ENCODE peak calls at places on chromosome 21, in six cellular contexts. One of them, this sample, is unnamed.

GRCh38 chr21:43193651-43194302 is 25.0 kb downstream of the CRYAA start:
- DNase-seq in EL: peak; percentile 89
- DNase-seq in caudate nucleus: no peak
- DNase-seq in Daoy: peak; percentile 96
- DNase-seq in ACHN: peak; percentile 33
- DNase-seq in stimulated activated CD8-positive, alpha-beta memory T cell treated with anti-CD3 and anti-CD28 coated beads, Interleukin-7, amount 100 ng/mL, for 1 hour: no peak
- DNase-seq in this sample: no peak

GRCh38 chr21:29095203-29095602 is 21.8 kb upstream of the CCT8 start:
- DNase-seq in Daoy: no peak
- DNase-seq in EL: no peak
- DNase-seq in ACHN: no peak
- DNase-seq in caudate nucleus: no peak
- DNase-seq in stimulated activated CD8-positive, alpha-beta memory T cell treated with anti-CD3 and anti-CD28 coated beads, Interleukin-7, amount 100 ng/mL, for 1 hour: no peak
- DNase-seq in this sample: no peak

GRCh38 chr21:37877888-37878684 is 38.2 kb downstream of the KCNJ6 start:
- DNase-seq in stimulated activated CD8-positive, alpha-beta memory T cell treated with anti-CD3 and anti-CD28 coated beads, Interleukin-7, amount 100 ng/mL, for 1 hour: no peak
- DNase-seq in ACHN: no peak
- DNase-seq in caudate nucleus: no peak
- DNase-seq in Daoy: no peak
- DNase-seq in EL: no peak
- DNase-seq in this sample: no peak

GRCh38 chr21:25791321-25791720 is 56.5 kb downstream of the GABPA start:
- DNase-seq in caudate nucleus: no peak
- DNase-seq in Daoy: no peak
- DNase-seq in stimulated activated CD8-positive, alpha-beta memory T cell treated with anti-CD3 and anti-CD28 coated beads, Interleukin-7, amount 100 ng/mL, for 1 hour: no peak
- DNase-seq in ACHN: no peak
- DNase-seq in EL: no peak
- DNase-seq in this sample: peak; percentile 30

GRCh38 chr21:42846221-42846620 is 33.1 kb downstream of the WDR4 start:
- DNase-seq in ACHN: no peak
- DNase-seq in stimulated activated CD8-positive, alpha-beta memory T cell treated with anti-CD3 and anti-CD28 coated beads, Interleukin-7, amount 100 ng/mL, for 1 hour: no peak
- DNase-seq in caudate nucleus: no peak
- DNase-seq in EL: no peak
- DNase-seq in Daoy: no peak
- DNase-seq in this sample: no peak

GRCh38 chr21:38979271-38980196 is 173.8 kb downstream of the ETS2 start:
- DNase-seq in ACHN: no peak
- DNase-seq in EL: peak; percentile 39
- DNase-seq in stimulated activated CD8-positive, alpha-beta memory T cell treated with anti-CD3 and anti-CD28 coated beads, Interleukin-7, amount 100 ng/mL, for 1 hour: no peak
- DNase-seq in Daoy: no peak
- DNase-seq in caudate nucleus: no peak
- DNase-seq in this sample: no peak

GRCh38 chr21:43315244-43316137 is 111.4 kb downstream of the SIK1 start:
- DNase-seq in caudate nucleus: no peak
- DNase-seq in Daoy: no peak
- DNase-seq in stimulated activated CD8-positive, alpha-beta memory T cell treated with anti-CD3 and anti-CD28 coated beads, Interleukin-7, amount 100 ng/mL, for 1 hour: no peak
- DNase-seq in EL: no peak
- DNase-seq in ACHN: no peak
- DNase-seq in this sample: no peak

GRCh38 chr21:16409341-16409740 is 679.6 kb downstream of the USP25 start:
- DNase-seq in EL: no peak
- DNase-seq in caudate nucleus: no peak
- DNase-seq in ACHN: no peak
- DNase-seq in stimulated activated CD8-positive, alpha-beta memory T cell treated with anti-CD3 and anti-CD28 coated beads, Interleukin-7, amount 100 ng/mL, for 1 hour: no peak
- DNase-seq in Daoy: no peak
- DNase-seq in this sample: no peak

GRCh38 chr21:37627561-37627960 is 261.0 kb downstream of the DYRK1A start:
- DNase-seq in stimulated activated CD8-positive, alpha-beta memory T cell treated with anti-CD3 and anti-CD28 coated beads, Interleukin-7, amount 100 ng/mL, for 1 hour: no peak
- DNase-seq in ACHN: no peak
- DNase-seq in Daoy: no peak
- DNase-seq in caudate nucleus: no peak
- DNase-seq in EL: no peak
- DNase-seq in this sample: no peak

GRCh38 chr21:16908087-16908486 is 604.8 kb upstream of the CXADR start:
- DNase-seq in EL: no peak
- DNase-seq in ACHN: no peak
- DNase-seq in caudate nucleus: no peak
- DNase-seq in stimulated activated CD8-positive, alpha-beta memory T cell treated with anti-CD3 and anti-CD28 coated beads, Interleukin-7, amount 100 ng/mL, for 1 hour: no peak
- DNase-seq in Daoy: no peak
- DNase-seq in this sample: no peak

GRCh38 chr21:26819944-26820343 is 25.3 kb downstream of the ADAMTS1 start:
- DNase-seq in stimulated activated CD8-positive, alpha-beta memory T cell treated with anti-CD3 and anti-CD28 coated beads, Interleukin-7, amount 100 ng/mL, for 1 hour: no peak
- DNase-seq in caudate nucleus: no peak
- DNase-seq in Daoy: no peak
- DNase-seq in ACHN: no peak
- DNase-seq in EL: no peak
- DNase-seq in this sample: no peak

GRCh38 chr21:42918291-42918690 is 7.1 kb downstream of the ERVH48-1 start:
- DNase-seq in ACHN: no peak
- DNase-seq in caudate nucleus: no peak
- DNase-seq in EL: no peak
- DNase-seq in Daoy: no peak
- DNase-seq in stimulated activated CD8-positive, alpha-beta memory T cell treated with anti-CD3 and anti-CD28 coated beads, Interleukin-7, amount 100 ng/mL, for 1 hour: no peak
- DNase-seq in this sample: peak; percentile 13

GRCh38 chr21:34280987-34281386 is 82.8 kb upstream of the KCNE2 start:
- DNase-seq in stimulated activated CD8-positive, alpha-beta memory T cell treated with anti-CD3 and anti-CD28 coated beads, Interleukin-7, amount 100 ng/mL, for 1 hour: no peak
- DNase-seq in ACHN: no peak
- DNase-seq in Daoy: no peak
- DNase-seq in caudate nucleus: no peak
- DNase-seq in EL: no peak
- DNase-seq in this sample: no peak

GRCh38 chr21:41722052-41723018 is 44.5 kb downstream of the RIPK4 start:
- DNase-seq in Daoy: no peak
- DNase-seq in EL: no peak
- DNase-seq in caudate nucleus: no peak
- DNase-seq in stimulated activated CD8-positive, alpha-beta memory T cell treated with anti-CD3 and anti-CD28 coated beads, Interleukin-7, amount 100 ng/mL, for 1 hour: no peak
- DNase-seq in ACHN: no peak
- DNase-seq in this sample: no peak

GRCh38 chr21:22728091-22728490 is 1729.9 kb downstream of the NCAM2 start:
- DNase-seq in ACHN: no peak
- DNase-seq in stimulated activated CD8-positive, alpha-beta memory T cell treated with anti-CD3 and anti-CD28 coated beads, Interleukin-7, amount 100 ng/mL, for 1 hour: no peak
- DNase-seq in EL: no peak
- DNase-seq in Daoy: no peak
- DNase-seq in caudate nucleus: no peak
- DNase-seq in this sample: no peak

GRCh38 chr21:37837381-37837780 is 78.9 kb downstream of the KCNJ6 start:
- DNase-seq in Daoy: no peak
- DNase-seq in stimulated activated CD8-positive, alpha-beta memory T cell treated with anti-CD3 and anti-CD28 coated beads, Interleukin-7, amount 100 ng/mL, for 1 hour: no peak
- DNase-seq in caudate nucleus: no peak
- DNase-seq in EL: no peak
- DNase-seq in ACHN: no peak
- DNase-seq in this sample: no peak

GRCh38 chr21:46069166-46069565 is 28.7 kb upstream of the COL6A2 start:
- DNase-seq in ACHN: no peak
- DNase-seq in EL: no peak
- DNase-seq in Daoy: peak; percentile 1
- DNase-seq in stimulated activated CD8-positive, alpha-beta memory T cell treated with anti-CD3 and anti-CD28 coated beads, Interleukin-7, amount 100 ng/mL, for 1 hour: no peak
- DNase-seq in caudate nucleus: no peak
- DNase-seq in this sample: no peak

GRCh38 chr21:41638201-41638790 is 128.6 kb downstream of the RIPK4 start:
- DNase-seq in ACHN: no peak
- DNase-seq in caudate nucleus: no peak
- DNase-seq in EL: peak; percentile 43
- DNase-seq in Daoy: no peak
- DNase-seq in stimulated activated CD8-positive, alpha-beta memory T cell treated with anti-CD3 and anti-CD28 coated beads, Interleukin-7, amount 100 ng/mL, for 1 hour: no peak
- DNase-seq in this sample: no peak

GRCh38 chr21:35792569-35792968 is 267.8 kb downstream of the SETD4 start:
- DNase-seq in stimulated activated CD8-positive, alpha-beta memory T cell treated with anti-CD3 and anti-CD28 coated beads, Interleukin-7, amount 100 ng/mL, for 1 hour: no peak
- DNase-seq in ACHN: no peak
- DNase-seq in Daoy: no peak
- DNase-seq in EL: no peak
- DNase-seq in caudate nucleus: no peak
- DNase-seq in this sample: no peak

GRCh38 chr21:31517664-31518402 is 141.7 kb upstream of the SOD1 start:
- DNase-seq in stimulated activated CD8-positive, alpha-beta memory T cell treated with anti-CD3 and anti-CD28 coated beads, Interleukin-7, amount 100 ng/mL, for 1 hour: no peak
- DNase-seq in Daoy: no peak
- DNase-seq in caudate nucleus: no peak
- DNase-seq in EL: no peak
- DNase-seq in ACHN: no peak
- DNase-seq in this sample: no peak

GRCh38 chr21:36385909-36386642 is 884 bp downstream of the CHAF1B start:
- DNase-seq in Daoy: peak; percentile 10
- DNase-seq in ACHN: no peak
- DNase-seq in stimulated activated CD8-positive, alpha-beta memory T cell treated with anti-CD3 and anti-CD28 coated beads, Interleukin-7, amount 100 ng/mL, for 1 hour: no peak
- DNase-seq in EL: peak; percentile 31
- DNase-seq in caudate nucleus: no peak
- DNase-seq in this sample: no peak

GRCh38 chr21:30206551-30207251 is 9.2 kb downstream of the CLDN8 start:
- DNase-seq in caudate nucleus: no peak
- DNase-seq in ACHN: no peak
- DNase-seq in Daoy: peak; percentile 46
- DNase-seq in EL: no peak
- DNase-seq in stimulated activated CD8-positive, alpha-beta memory T cell treated with anti-CD3 and anti-CD28 coated beads, Interleukin-7, amount 100 ng/mL, for 1 hour: no peak
- DNase-seq in this sample: peak; percentile 59

GRCh38 chr21:46203203-46203600 is 18.9 kb upstream of the SPATC1L start:
- DNase-seq in stimulated activated CD8-positive, alpha-beta memory T cell treated with anti-CD3 and anti-CD28 coated beads, Interleukin-7, amount 100 ng/mL, for 1 hour: no peak
- DNase-seq in caudate nucleus: no peak
- DNase-seq in ACHN: no peak
- DNase-seq in Daoy: no peak
- DNase-seq in EL: no peak
- DNase-seq in this sample: no peak

GRCh38 chr21:34189506-34189905 is 116.1 kb downstream of the MRPS6 start:
- DNase-seq in EL: no peak
- DNase-seq in stimulated activated CD8-positive, alpha-beta memory T cell treated with anti-CD3 and anti-CD28 coated beads, Interleukin-7, amount 100 ng/mL, for 1 hour: no peak
- DNase-seq in Daoy: no peak
- DNase-seq in caudate nucleus: no peak
- DNase-seq in ACHN: no peak
- DNase-seq in this sample: no peak

GRCh38 chr21:33135925-33136324 is 66.0 kb downstream of the OLIG1 start:
- DNase-seq in ACHN: no peak
- DNase-seq in EL: no peak
- DNase-seq in Daoy: no peak
- DNase-seq in caudate nucleus: no peak
- DNase-seq in stimulated activated CD8-positive, alpha-beta memory T cell treated with anti-CD3 and anti-CD28 coated beads, Interleukin-7, amount 100 ng/mL, for 1 hour: no peak
- DNase-seq in this sample: no peak

GRCh38 chr21:37071561-37072238 is 1.2 kb downstream of the PIGP start:
- DNase-seq in stimulated activated CD8-positive, alpha-beta memory T cell treated with anti-CD3 and anti-CD28 coated beads, Interleukin-7, amount 100 ng/mL, for 1 hour: no peak
- DNase-seq in ACHN: peak; percentile 24
- DNase-seq in EL: peak; percentile 74
- DNase-seq in caudate nucleus: no peak
- DNase-seq in Daoy: peak; percentile 72
- DNase-seq in this sample: peak; percentile 18

GRCh38 chr21:36773111-36773510 is 74.2 kb downstream of the SIM2 start:
- DNase-seq in EL: peak; percentile 75
- DNase-seq in ACHN: peak; percentile 38
- DNase-seq in stimulated activated CD8-positive, alpha-beta memory T cell treated with anti-CD3 and anti-CD28 coated beads, Interleukin-7, amount 100 ng/mL, for 1 hour: no peak
- DNase-seq in Daoy: peak; percentile 85
- DNase-seq in caudate nucleus: no peak
- DNase-seq in this sample: no peak

GRCh38 chr21:39518055-39518844 is 66.5 kb downstream of the SH3BGR start:
- DNase-seq in caudate nucleus: peak; percentile 10
- DNase-seq in ACHN: peak; percentile 64
- DNase-seq in Daoy: peak; percentile 73
- DNase-seq in stimulated activated CD8-positive, alpha-beta memory T cell treated with anti-CD3 and anti-CD28 coated beads, Interleukin-7, amount 100 ng/mL, for 1 hour: no peak
- DNase-seq in EL: peak; percentile 50
- DNase-seq in this sample: peak; percentile 66

GRCh38 chr21:44377201-44377921 is 23.9 kb downstream of the TRPM2 start:
- DNase-seq in ACHN: no peak
- DNase-seq in Daoy: peak; percentile 5
- DNase-seq in EL: no peak
- DNase-seq in caudate nucleus: no peak
- DNase-seq in stimulated activated CD8-positive, alpha-beta memory T cell treated with anti-CD3 and anti-CD28 coated beads, Interleukin-7, amount 100 ng/mL, for 1 hour: no peak
- DNase-seq in this sample: no peak